ENCODE peak calls at places on chromosomes 5 and 9, in six cellular contexts. One of them, this sample, is unnamed.

GRCh38 chr9:131562032-131562959 is 17.0 kb downstream of the PRRT1B start:
- DNase-seq in dermis microvascular lymphatic vessel endothelial cell: no peak
- DNase-seq in AG08395: no peak
- DNase-seq in NCI-H2081: no peak
- DNase-seq in ELR: peak
- DNase-seq in mesothelial cell of epicardium: no peak
- DNase-seq in this sample: peak

GRCh38 chr9:91059713-91060112 is 258.1 kb downstream of the SYK start:
- DNase-seq in dermis microvascular lymphatic vessel endothelial cell: no peak
- DNase-seq in AG08395: peak
- DNase-seq in NCI-H2081: no peak
- DNase-seq in ELR: no peak
- DNase-seq in mesothelial cell of epicardium: no peak
- DNase-seq in this sample: peak

GRCh38 chr9:69919461-69920061 is 98.9 kb downstream of the CFAP95 start:
- DNase-seq in dermis microvascular lymphatic vessel endothelial cell: peak
- DNase-seq in AG08395: peak
- DNase-seq in NCI-H2081: peak
- DNase-seq in ELR: peak
- DNase-seq in mesothelial cell of epicardium: no peak
- DNase-seq in this sample: peak

GRCh38 chr5:25618821-25619220 is 974.0 kb upstream of the CDH10 start:
- DNase-seq in dermis microvascular lymphatic vessel endothelial cell: no peak
- DNase-seq in AG08395: no peak
- DNase-seq in NCI-H2081: no peak
- DNase-seq in ELR: no peak
- DNase-seq in mesothelial cell of epicardium: no peak
- DNase-seq in this sample: no peak

GRCh38 chr9:8733096-8733954 is 933.7 kb upstream of the DMAC1 start:
- DNase-seq in dermis microvascular lymphatic vessel endothelial cell: no peak
- DNase-seq in AG08395: no peak
- DNase-seq in NCI-H2081: peak
- DNase-seq in ELR: no peak
- DNase-seq in mesothelial cell of epicardium: no peak
- DNase-seq in this sample: no peak

GRCh38 chr9:127083598-127083997 is 38.8 kb downstream of the ANGPTL2 start:
- DNase-seq in dermis microvascular lymphatic vessel endothelial cell: no peak
- DNase-seq in AG08395: peak
- DNase-seq in NCI-H2081: no peak
- DNase-seq in ELR: no peak
- DNase-seq in mesothelial cell of epicardium: no peak
- DNase-seq in this sample: no peak

GRCh38 chr9:97759611-97760288 is 62.6 kb upstream of the XPA start:
- DNase-seq in dermis microvascular lymphatic vessel endothelial cell: no peak
- DNase-seq in AG08395: peak
- DNase-seq in NCI-H2081: no peak
- DNase-seq in ELR: no peak
- DNase-seq in mesothelial cell of epicardium: no peak
- DNase-seq in this sample: no peak

GRCh38 chr5:113020461-113021273 is 44.1 kb downstream of the DCP2 start:
- DNase-seq in dermis microvascular lymphatic vessel endothelial cell: peak
- DNase-seq in AG08395: peak
- DNase-seq in NCI-H2081: no peak
- DNase-seq in ELR: peak
- DNase-seq in mesothelial cell of epicardium: no peak
- DNase-seq in this sample: peak

GRCh38 chr5:55276771-55277170 is 30.7 kb downstream of the DHX29 start:
- DNase-seq in dermis microvascular lymphatic vessel endothelial cell: no peak
- DNase-seq in AG08395: peak
- DNase-seq in NCI-H2081: no peak
- DNase-seq in ELR: peak
- DNase-seq in mesothelial cell of epicardium: no peak
- DNase-seq in this sample: peak

GRCh38 chr5:136108131-136108739 is 24.4 kb upstream of the SMAD5 start:
- DNase-seq in dermis microvascular lymphatic vessel endothelial cell: no peak
- DNase-seq in AG08395: no peak
- DNase-seq in NCI-H2081: no peak
- DNase-seq in ELR: no peak
- DNase-seq in mesothelial cell of epicardium: no peak
- DNase-seq in this sample: no peak

GRCh38 chr9:127158995-127159801 is 36.8 kb upstream of the ANGPTL2 start:
- DNase-seq in dermis microvascular lymphatic vessel endothelial cell: no peak
- DNase-seq in AG08395: peak
- DNase-seq in NCI-H2081: no peak
- DNase-seq in ELR: peak
- DNase-seq in mesothelial cell of epicardium: no peak
- DNase-seq in this sample: no peak

GRCh38 chr5:108381034-108381954 is 604 bp downstream of the FBXL17 start:
- DNase-seq in dermis microvascular lymphatic vessel endothelial cell: peak
- DNase-seq in AG08395: peak
- DNase-seq in NCI-H2081: peak
- DNase-seq in ELR: peak
- DNase-seq in mesothelial cell of epicardium: peak
- DNase-seq in this sample: peak

This sample was measured in PC-3.